ENCODE peak calls at places on chromosome 1, in nine cellular contexts. S is WERI-Rb-1, O is PC-9, E is colonic mucosa, T is lower leg skin, K is cardiac muscle cell, Q is spleen, N is upper lobe of right lung, Z is choroid plexus epithelial cell. L is an unnamed sample.

GRCh38 chr1:115114308-115114707 is 25.0 kb upstream of the TSPAN2 start:
- DNase-seq in S (no peak), O (peak), E (no peak), T (no peak), K (peak), Q (no peak), N (no peak), Z (peak), L (no peak)

GRCh38 chr1:236156512-236157208 is 14.3 kb downstream of the GPR137B start:
- DNase-seq in S (no peak), O (no peak), E (no peak), T (peak), K (no peak), Q (peak), N (peak), Z (no peak), L (no peak)

GRCh38 chr1:150322310-150322709 is 977 bp downstream of the PRPF3 start:
- DNase-seq in S (no peak), O (peak), E (no peak), T (no peak), K (no peak), Q (no peak), N (no peak), Z (peak), L (no peak)

GRCh38 chr1:244920911-244921310 is 56.6 kb upstream of the HNRNPU start:
- DNase-seq in S (no peak), O (no peak), E (no peak), T (no peak), K (no peak), Q (no peak), N (no peak), Z (peak), L (no peak)

GRCh38 chr1:111754964-111755320 is 759 bp upstream of the DDX20 start:
- DNase-seq in S (peak), O (no peak), E (peak), T (no peak), K (peak), Q (peak), N (peak), Z (peak), L (peak)

GRCh38 chr1:176617881-176618280 is 154.9 kb downstream of the PAPPA2 start:
- DNase-seq in S (no peak), O (no peak), E (no peak), T (no peak), K (no peak), Q (no peak), N (no peak), Z (no peak), L (no peak)

GRCh38 chr1:212291505-212292134 is 6.4 kb downstream of the PPP2R5A start:
- DNase-seq in S (no peak), O (no peak), E (no peak), T (no peak), K (peak), Q (no peak), N (no peak), Z (peak), L (peak)

GRCh38 chr1:178724734-178725602 is at the start of gene RALGPS2:
- DNase-seq in S (peak), O (peak), E (peak), T (peak), K (peak), Q (peak), N (peak), Z (peak), L (peak)

GRCh38 chr1:15016526-15016925 is 137.0 kb upstream of the TMEM51 start:
- DNase-seq in S (no peak), O (no peak), E (no peak), T (no peak), K (no peak), Q (no peak), N (no peak), Z (no peak), L (no peak)

GRCh38 chr1:93578433-93578830 is 103.2 kb downstream of the BCAR3 start:
- DNase-seq in S (no peak), O (no peak), E (no peak), T (no peak), K (no peak), Q (no peak), N (no peak), Z (no peak), L (no peak)

GRCh38 chr1:154014154-154014910 is 23.8 kb downstream of the RPS27 start:
- DNase-seq in S (no peak), O (no peak), E (no peak), T (no peak), K (no peak), Q (no peak), N (no peak), Z (peak), L (no peak)

GRCh38 chr1:238108417-238108816 is 217.7 kb upstream of the ZP4 start:
- DNase-seq in S (no peak), O (no peak), E (no peak), T (no peak), K (no peak), Q (no peak), N (no peak), Z (no peak), L (no peak)

GRCh38 chr1:232127190-232127589 is 500.6 kb downstream of the DISC1 start:
- DNase-seq in S (no peak), O (peak), E (no peak), T (no peak), K (no peak), Q (no peak), N (no peak), Z (peak), L (peak)

GRCh38 chr1:224434447-224435317 is at the start of gene WDR26:
- DNase-seq in S (peak), O (peak), E (peak), T (peak), K (peak), Q (peak), N (peak), Z (peak), L (peak)

GRCh38 chr1:39819091-39819812 is 30.6 kb upstream of the BMP8B start:
- DNase-seq in S (no peak), O (no peak), E (peak), T (peak), K (no peak), Q (no peak), N (no peak), Z (no peak), L (no peak)

GRCh38 chr1:199135901-199136300 is 497.1 kb downstream of the PTPRC start:
- DNase-seq in S (no peak), O (no peak), E (no peak), T (no peak), K (no peak), Q (no peak), N (no peak), Z (no peak), L (no peak)

DNA sequence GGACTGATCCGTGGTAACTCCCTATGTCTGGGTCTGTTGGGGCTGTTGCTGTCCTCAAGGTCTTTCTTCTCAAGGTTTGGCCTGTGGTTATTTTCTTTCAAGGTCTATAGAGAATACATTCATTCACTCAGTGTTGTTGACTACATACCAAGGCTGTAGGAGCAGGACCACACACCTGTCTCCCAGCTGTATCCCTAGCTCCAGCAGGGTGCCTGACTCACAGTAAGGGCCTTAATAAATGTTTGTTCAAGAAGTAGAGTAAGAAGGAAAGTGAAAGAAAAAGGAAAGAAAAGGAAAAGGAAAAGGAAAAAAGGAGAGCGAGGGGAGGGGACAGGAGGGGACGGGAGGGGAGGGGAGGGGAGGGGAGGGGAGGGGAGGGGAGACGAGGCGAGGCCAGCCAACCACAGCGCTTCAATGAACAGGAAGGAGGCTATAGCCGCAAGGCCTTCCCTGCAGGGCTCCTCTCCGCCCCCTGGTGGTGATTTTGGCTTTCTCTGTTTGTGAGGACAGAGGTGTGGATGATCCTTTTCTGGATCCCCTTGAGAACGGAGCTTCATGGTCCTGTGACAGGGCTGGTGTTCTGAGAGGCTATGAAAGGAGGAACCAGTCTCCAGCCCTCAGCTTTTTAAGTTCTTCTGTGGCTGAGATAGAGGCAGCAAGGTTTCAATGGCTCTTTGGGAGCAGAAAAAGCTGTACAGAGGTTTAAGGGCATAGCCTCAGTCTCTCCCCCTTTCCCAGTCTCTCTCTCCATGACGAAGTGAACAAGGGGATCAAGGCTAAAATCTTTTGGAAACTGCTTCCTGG is 30.6 kb upstream of the LCE5A start:
- DNase-seq in S (peak), O (no peak), E (peak), T (no peak), K (no peak), Q (no peak), N (peak), Z (peak), L (peak)
- TF ChIP-seq CTCF in S (peak), O (peak), E (peak), T (no peak), K (peak), Q (peak), N (peak), Z (peak), L (peak)

GRCh38 chr1:103267893-103268292 is 159.6 kb upstream of the COL11A1 start:
- DNase-seq in S (no peak), O (no peak), E (no peak), T (no peak), K (no peak), Q (no peak), N (no peak), Z (peak), L (no peak)
- TF ChIP-seq CTCF in S (no peak), O (no peak), E (no peak), T (no peak), K (no peak), Q (no peak), N (no peak), Z (peak), L (peak)

GRCh38 chr1:214650664-214651063 is 47.7 kb downstream of the CENPF start:
- DNase-seq in S (no peak), O (no peak), E (no peak), T (no peak), K (no peak), Q (no peak), N (no peak), Z (no peak), L (no peak)

GRCh38 chr1:214641214-214641895 is 38.4 kb downstream of the CENPF start:
- DNase-seq in S (no peak), O (no peak), E (no peak), T (no peak), K (no peak), Q (no peak), N (no peak), Z (peak), L (no peak)

GRCh38 chr1:214643032-214643431 is 40.0 kb downstream of the CENPF start:
- DNase-seq in S (no peak), O (no peak), E (no peak), T (no peak), K (no peak), Q (no peak), N (no peak), Z (no peak), L (no peak)

GRCh38 chr1:214648776-214649175 is 45.8 kb downstream of the CENPF start:
- DNase-seq in S (no peak), O (no peak), E (no peak), T (no peak), K (no peak), Q (no peak), N (no peak), Z (no peak), L (no peak)

GRCh38 chr1:214645712-214646111 is 42.7 kb downstream of the CENPF start:
- DNase-seq in S (no peak), O (no peak), E (no peak), T (no peak), K (no peak), Q (no peak), N (no peak), Z (no peak), L (no peak)
- TF ChIP-seq CTCF in S (no peak), O (no peak), E (no peak), T (no peak), K (no peak), Q (no peak), N (no peak), Z (no peak), L (no peak)

GRCh38 chr1:202659974-202660373 is 50.3 kb downstream of the SYT2 start:
- DNase-seq in S (peak), O (no peak), E (no peak), T (no peak), K (no peak), Q (no peak), N (no peak), Z (no peak), L (no peak)
- TF ChIP-seq CTCF in S (peak), O (no peak), E (no peak), T (no peak), K (no peak), Q (no peak), N (no peak), Z (peak), L (no peak)

DNA sequence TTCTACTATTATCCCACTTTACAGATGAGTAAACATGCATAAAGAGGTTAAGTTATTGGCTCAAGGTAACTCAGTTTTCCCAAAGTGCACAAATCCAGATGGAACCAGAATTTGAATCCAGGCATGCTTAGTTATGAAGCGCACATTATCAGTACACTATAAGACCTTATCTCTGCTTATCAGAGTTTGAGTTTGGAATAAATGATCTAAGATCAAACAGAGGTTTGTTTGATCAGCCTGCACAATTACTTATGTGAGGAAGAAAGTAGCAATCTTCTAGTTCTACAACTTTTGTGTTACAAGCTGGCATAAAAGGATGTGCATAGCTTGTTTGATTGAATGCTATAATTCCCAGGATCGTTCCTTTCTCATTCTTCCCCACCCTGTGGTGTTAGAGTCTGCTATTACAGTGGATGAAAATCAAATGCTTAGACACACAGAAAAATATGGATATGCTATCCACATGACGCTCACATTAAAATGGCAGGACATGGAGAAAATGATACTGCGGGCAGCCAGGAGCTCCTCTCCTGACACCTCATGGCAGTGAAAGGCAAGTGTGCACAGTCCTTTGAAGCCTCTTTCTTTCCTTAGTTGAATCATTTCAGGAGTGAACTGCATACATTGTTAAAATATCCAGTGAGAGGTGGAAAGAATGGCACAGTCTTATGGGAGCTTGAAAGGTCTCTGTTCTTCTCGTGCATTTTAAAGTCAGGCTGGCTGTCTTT is 24.0 kb upstream of the PBX1 start:
- DNase-seq in S (no peak), O (no peak), E (no peak), T (no peak), K (peak), Q (no peak), N (no peak), Z (no peak), L (no peak)
- TF ChIP-seq CTCF in S (no peak), O (no peak), E (no peak), T (no peak), K (no peak), Q (no peak), N (no peak), Z (no peak), L (no peak)

GRCh38 chr1:226487921-226488320 is 60.6 kb upstream of the STUM start:
- DNase-seq in S (no peak), O (peak), E (no peak), T (no peak), K (no peak), Q (no peak), N (no peak), Z (no peak), L (no peak)

GRCh38 chr1:226482196-226482595 is 66.4 kb upstream of the STUM start:
- DNase-seq in S (peak), O (no peak), E (no peak), T (no peak), K (peak), Q (no peak), N (no peak), Z (no peak), L (no peak)

GRCh38 chr1:226482975-226483660 is 65.4 kb upstream of the STUM start:
- DNase-seq in S (peak), O (no peak), E (no peak), T (no peak), K (peak), Q (no peak), N (no peak), Z (no peak), L (peak)

GRCh38 chr1:226486163-226486562 is 62.4 kb upstream of the STUM start:
- DNase-seq in S (no peak), O (no peak), E (no peak), T (no peak), K (no peak), Q (no peak), N (no peak), Z (no peak), L (no peak)

DNA sequence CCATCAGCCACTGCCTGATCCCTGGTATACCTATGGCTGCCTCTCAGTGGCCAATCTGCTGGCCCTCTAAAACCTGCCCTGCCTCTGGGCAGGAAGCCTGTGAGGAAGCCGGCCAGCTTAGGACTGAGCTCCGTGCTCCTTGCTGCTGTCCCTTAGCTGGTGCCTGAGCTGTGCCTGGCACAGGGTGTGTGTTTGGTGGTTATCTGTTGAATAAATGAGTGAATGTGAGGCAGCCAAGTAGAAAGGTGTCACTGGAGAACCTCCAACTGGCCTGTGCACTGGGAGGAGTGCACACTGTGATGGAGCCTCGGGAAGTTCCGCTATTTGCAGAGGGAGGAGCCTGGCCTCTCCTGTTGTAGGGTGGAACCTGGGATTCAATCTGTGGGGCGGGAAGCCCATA is 63.4 kb upstream of the STUM start:
- DNase-seq in S (no peak), O (no peak), E (peak), T (no peak), K (no peak), Q (no peak), N (no peak), Z (no peak), L (no peak)
- TF ChIP-seq CTCF in S (no peak), O (no peak), E (no peak), T (no peak), K (no peak), Q (no peak), N (no peak), Z (no peak), L (no peak)

GRCh38 chr1:3900150-3900968 is at the start of gene C1orf174:
- DNase-seq in S (peak), O (peak), E (peak), T (peak), K (peak), Q (peak), N (peak), Z (peak), L (peak)
- TF ChIP-seq CTCF in S (no peak), O (no peak), E (no peak), T (no peak), K (no peak), Q (no peak), N (no peak), Z (no peak), L (no peak)

DNA sequence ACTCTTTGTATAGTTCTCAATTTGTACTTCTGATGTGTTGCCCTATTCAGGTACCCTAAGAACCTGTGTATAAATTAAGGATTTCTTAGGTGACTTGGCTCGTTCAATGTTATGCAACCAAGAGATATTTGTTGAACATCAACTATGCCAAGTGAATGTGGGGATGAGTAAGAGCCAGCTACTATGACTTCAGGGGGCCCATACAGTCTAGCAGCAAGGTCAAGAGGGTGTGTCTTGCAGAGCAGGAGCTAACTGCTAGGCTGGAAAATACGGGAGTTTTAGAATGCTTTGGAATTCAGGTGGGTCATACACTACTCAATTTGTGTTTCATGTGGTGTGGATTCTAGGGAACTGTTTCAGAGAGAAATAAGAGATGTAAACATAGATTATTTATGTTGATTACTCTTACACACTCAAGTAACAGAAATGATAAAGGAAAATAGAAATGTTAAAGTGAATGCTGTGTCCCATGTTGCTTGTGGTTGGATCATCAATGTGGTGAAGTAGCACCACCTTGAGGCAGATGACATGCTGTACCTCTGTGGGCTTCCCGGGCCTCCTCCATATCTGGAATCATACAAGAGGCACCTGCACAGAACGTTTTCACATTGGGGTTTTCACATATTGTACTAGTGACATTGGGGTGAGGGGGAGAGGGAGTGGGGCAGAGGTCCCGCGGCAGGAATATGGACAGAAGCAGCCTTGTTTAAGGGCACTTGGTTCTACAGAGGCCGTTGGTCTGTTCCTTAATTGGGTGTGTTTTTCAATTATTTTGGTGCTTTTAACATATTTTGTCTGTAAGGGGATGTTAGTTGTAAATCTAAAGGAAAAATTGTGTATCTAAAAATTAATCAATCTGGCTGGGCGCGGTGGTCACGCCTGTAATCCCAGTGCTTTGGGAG is 12.4 kb downstream of the ARPC5 start:
- DNase-seq in S (peak), O (peak), E (peak), T (no peak), K (peak), Q (no peak), N (no peak), Z (peak), L (peak)
- TF ChIP-seq CTCF in S (peak), O (peak), E (peak), T (no peak), K (peak), Q (peak), N (peak), Z (peak), L (peak)

DNA sequence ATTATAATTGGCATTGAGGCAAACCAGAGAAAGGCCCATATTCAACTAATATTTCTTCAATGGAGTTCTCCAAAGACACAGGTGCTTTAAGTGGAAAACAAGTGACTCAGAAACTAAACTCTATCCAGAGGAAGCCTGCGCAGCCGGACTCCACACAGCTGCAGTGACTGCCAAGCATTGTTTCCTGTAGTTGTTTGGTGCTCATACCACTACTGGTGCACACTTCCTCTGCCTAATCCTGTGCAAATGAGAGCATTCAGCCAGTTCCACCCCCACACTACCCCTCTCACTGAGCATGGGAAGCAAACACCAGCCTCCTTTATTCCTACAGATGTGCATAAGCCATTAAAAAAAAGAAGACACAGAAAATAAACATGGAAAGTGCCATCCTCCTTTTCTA is 102.9 kb downstream of the VAV3 start:
- DNase-seq in S (no peak), O (peak), E (no peak), T (no peak), K (no peak), Q (no peak), N (no peak), Z (no peak), L (peak)
- TF ChIP-seq CTCF in S (no peak), O (no peak), E (no peak), T (no peak), K (no peak), Q (no peak), N (no peak), Z (no peak), L (no peak)